ENCODE peak calls at places on chromosomes 1 and 21, in six cellular contexts. One of them, this sample, is unnamed.

GRCh38 chr1:103129255-103129654 is 20.9 kb upstream of the COL11A1 start:
- DNase-seq in body of pancreas: no peak
- DNase-seq in HFFc6: peak; percentile 88
- DNase-seq in fibroblast of the aortic adventitia: peak; percentile 2
- DNase-seq in choroid plexus epithelial cell: peak; percentile 79
- DNase-seq in heart left ventricle: no peak
- DNase-seq in this sample: no peak

GRCh38 chr1:94463765-94464330 is 45.7 kb downstream of the ABCD3 start:
- DNase-seq in body of pancreas: peak; percentile 37
- DNase-seq in HFFc6: peak; percentile 59
- DNase-seq in fibroblast of the aortic adventitia: peak; percentile 79
- DNase-seq in choroid plexus epithelial cell: peak; percentile 85
- DNase-seq in heart left ventricle: no peak
- DNase-seq in this sample: no peak

GRCh38 chr1:180923024-180923841 is 10.5 kb downstream of the KIAA1614 start:
- DNase-seq in body of pancreas: no peak
- DNase-seq in HFFc6: no peak
- DNase-seq in fibroblast of the aortic adventitia: no peak
- DNase-seq in choroid plexus epithelial cell: peak; percentile 30
- DNase-seq in heart left ventricle: peak; percentile 18
- DNase-seq in this sample: no peak

GRCh38 chr1:238135708-238136107 is 245.0 kb upstream of the ZP4 start:
- DNase-seq in body of pancreas: no peak
- DNase-seq in HFFc6: no peak
- DNase-seq in fibroblast of the aortic adventitia: no peak
- DNase-seq in choroid plexus epithelial cell: no peak
- DNase-seq in heart left ventricle: no peak
- DNase-seq in this sample: no peak

GRCh38 chr1:69455718-69456117 is 112.0 kb upstream of the LRRC7 start:
- DNase-seq in body of pancreas: no peak
- DNase-seq in HFFc6: no peak
- DNase-seq in fibroblast of the aortic adventitia: no peak
- DNase-seq in choroid plexus epithelial cell: no peak
- DNase-seq in heart left ventricle: no peak
- DNase-seq in this sample: no peak

GRCh38 chr1:185610954-185611353 is 123.2 kb upstream of the HMCN1 start:
- DNase-seq in body of pancreas: no peak
- DNase-seq in HFFc6: no peak
- DNase-seq in fibroblast of the aortic adventitia: peak; percentile 8
- DNase-seq in choroid plexus epithelial cell: peak; percentile 5
- DNase-seq in heart left ventricle: no peak
- DNase-seq in this sample: no peak

GRCh38 chr1:61808321-61808720 is 66.0 kb downstream of the PATJ start:
- DNase-seq in body of pancreas: no peak
- DNase-seq in HFFc6: no peak
- DNase-seq in fibroblast of the aortic adventitia: no peak
- DNase-seq in choroid plexus epithelial cell: no peak
- DNase-seq in heart left ventricle: no peak
- DNase-seq in this sample: no peak

GRCh38 chr1:26164036-26164927 is 4.5 kb downstream of the C1orf232 start:
- DNase-seq in body of pancreas: peak; percentile 62
- DNase-seq in HFFc6: no peak
- DNase-seq in fibroblast of the aortic adventitia: no peak
- DNase-seq in choroid plexus epithelial cell: no peak
- DNase-seq in heart left ventricle: peak; percentile 66
- DNase-seq in this sample: peak; percentile 71

GRCh38 chr1:12610305-12610935 is 7.6 kb downstream of the DHRS3 start:
- DNase-seq in body of pancreas: no peak
- DNase-seq in HFFc6: peak; percentile 52
- DNase-seq in fibroblast of the aortic adventitia: peak; percentile 56
- DNase-seq in choroid plexus epithelial cell: no peak
- DNase-seq in heart left ventricle: no peak
- DNase-seq in this sample: no peak

GRCh38 chr21:35503646-35504045 is 454.5 kb upstream of the RUNX1 start:
- DNase-seq in body of pancreas: no peak
- DNase-seq in HFFc6: no peak
- DNase-seq in fibroblast of the aortic adventitia: peak; percentile 50
- DNase-seq in choroid plexus epithelial cell: peak; percentile 66
- DNase-seq in heart left ventricle: peak; percentile 36
- DNase-seq in this sample: no peak

GRCh38 chr1:109806733-109807397 is 43.1 kb upstream of the EPS8L3 start:
- DNase-seq in body of pancreas: no peak
- DNase-seq in HFFc6: no peak
- DNase-seq in fibroblast of the aortic adventitia: no peak
- DNase-seq in choroid plexus epithelial cell: no peak
- DNase-seq in heart left ventricle: no peak
- DNase-seq in this sample: no peak

GRCh38 chr21:38773108-38774061 is 32.3 kb upstream of the ETS2 start:
- DNase-seq in body of pancreas: no peak
- DNase-seq in HFFc6: peak; percentile 97
- DNase-seq in fibroblast of the aortic adventitia: peak; percentile 95
- DNase-seq in choroid plexus epithelial cell: peak; percentile 96
- DNase-seq in heart left ventricle: peak; percentile 52
- DNase-seq in this sample: no peak

GRCh38 chr1:204990059-204990664 is 52.9 kb upstream of the CNTN2 start:
- DNase-seq in body of pancreas: no peak
- DNase-seq in HFFc6: no peak
- DNase-seq in fibroblast of the aortic adventitia: no peak
- DNase-seq in choroid plexus epithelial cell: peak; percentile 38
- DNase-seq in heart left ventricle: no peak
- DNase-seq in this sample: peak; percentile 11

GRCh38 chr1:54309631-54310366 is 96.4 kb downstream of the SSBP3 start:
- DNase-seq in body of pancreas: no peak
- DNase-seq in HFFc6: no peak
- DNase-seq in fibroblast of the aortic adventitia: no peak
- DNase-seq in choroid plexus epithelial cell: no peak
- DNase-seq in heart left ventricle: no peak
- DNase-seq in this sample: no peak

GRCh38 chr1:231338270-231339128 is at the start of gene SPRTN:
- DNase-seq in body of pancreas: no peak
- DNase-seq in HFFc6: no peak
- DNase-seq in fibroblast of the aortic adventitia: peak; percentile 30
- DNase-seq in choroid plexus epithelial cell: peak; percentile 33
- DNase-seq in heart left ventricle: no peak
- DNase-seq in this sample: no peak

GRCh38 chr1:14742181-14742980 is 143.9 kb downstream of the KAZN start:
- DNase-seq in body of pancreas: no peak
- DNase-seq in HFFc6: peak; percentile 85
- DNase-seq in fibroblast of the aortic adventitia: peak; percentile 97
- DNase-seq in choroid plexus epithelial cell: peak; percentile 97
- DNase-seq in heart left ventricle: no peak
- DNase-seq in this sample: no peak

GRCh38 chr1:89953072-89953626 is 41.8 kb upstream of the ZNF326 start:
- DNase-seq in body of pancreas: peak; percentile 30
- DNase-seq in HFFc6: peak; percentile 97
- DNase-seq in fibroblast of the aortic adventitia: peak; percentile 85
- DNase-seq in choroid plexus epithelial cell: peak; percentile 82
- DNase-seq in heart left ventricle: peak; percentile 39
- DNase-seq in this sample: no peak
- TF ChIP-seq CTCF in body of pancreas: peak; percentile 27
- TF ChIP-seq CTCF in HFFc6: peak; percentile 43
- TF ChIP-seq CTCF in fibroblast of the aortic adventitia: no peak
- TF ChIP-seq CTCF in choroid plexus epithelial cell: peak; percentile 46
- TF ChIP-seq CTCF in heart left ventricle: peak; percentile 9
- TF ChIP-seq CTCF in this sample: peak; percentile 15

DNA sequence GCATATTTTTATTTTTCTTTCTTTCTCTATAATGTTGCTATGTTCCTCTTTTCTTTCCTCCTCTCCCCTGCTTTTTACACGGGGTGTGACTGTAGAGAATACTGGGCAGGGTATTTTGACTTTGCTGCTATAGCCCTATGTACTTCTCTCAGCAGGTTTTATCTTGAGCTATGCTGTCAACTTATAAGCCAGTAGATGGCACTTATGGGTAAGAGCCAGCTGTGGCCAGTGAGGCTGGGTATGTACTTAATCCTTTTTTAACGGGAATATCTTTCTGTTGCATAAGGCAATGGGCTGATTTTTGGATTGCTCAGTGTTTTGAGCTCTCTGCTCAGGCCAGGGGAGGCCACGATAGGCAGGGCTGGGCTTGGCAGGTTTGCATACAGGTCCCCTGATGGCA is 99.0 kb downstream of the KCNK2 start:
- DNase-seq in body of pancreas: no peak
- DNase-seq in HFFc6: no peak
- DNase-seq in fibroblast of the aortic adventitia: no peak
- DNase-seq in choroid plexus epithelial cell: peak; percentile 35
- DNase-seq in heart left ventricle: no peak
- DNase-seq in this sample: no peak
- TF ChIP-seq CTCF in body of pancreas: no peak
- TF ChIP-seq CTCF in HFFc6: no peak
- TF ChIP-seq CTCF in fibroblast of the aortic adventitia: no peak
- TF ChIP-seq CTCF in choroid plexus epithelial cell: peak; percentile 27
- TF ChIP-seq CTCF in heart left ventricle: no peak
- TF ChIP-seq CTCF in this sample: no peak

DNA sequence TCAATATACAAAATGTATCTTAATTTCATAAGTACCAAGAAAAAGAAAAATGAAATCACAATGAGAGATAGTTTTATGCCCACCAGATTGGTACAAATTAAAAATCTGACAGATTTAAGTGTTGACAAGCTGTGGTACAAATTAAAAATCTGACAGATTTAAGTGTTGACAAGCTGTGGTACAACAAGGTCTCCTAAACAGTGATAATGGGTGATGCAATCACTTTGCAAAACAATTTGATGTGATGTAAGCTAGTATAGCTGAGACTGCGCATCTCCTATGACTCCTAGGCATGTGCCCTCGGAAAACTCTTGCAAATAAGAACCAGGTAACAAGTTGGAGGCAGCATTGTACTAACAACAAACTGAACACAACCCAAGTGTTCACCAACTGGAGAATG is 100.6 kb downstream of the LPAR3 start:
- DNase-seq in body of pancreas: no peak
- DNase-seq in HFFc6: no peak
- DNase-seq in fibroblast of the aortic adventitia: no peak
- DNase-seq in choroid plexus epithelial cell: no peak
- DNase-seq in heart left ventricle: no peak
- DNase-seq in this sample: no peak
- TF ChIP-seq CTCF in body of pancreas: no peak
- TF ChIP-seq CTCF in HFFc6: no peak
- TF ChIP-seq CTCF in fibroblast of the aortic adventitia: no peak
- TF ChIP-seq CTCF in choroid plexus epithelial cell: no peak
- TF ChIP-seq CTCF in heart left ventricle: no peak
- TF ChIP-seq CTCF in this sample: no peak

GRCh38 chr1:33007190-33008050 is 29.3 kb downstream of the AK2 start:
- DNase-seq in body of pancreas: no peak
- DNase-seq in HFFc6: peak; percentile 90
- DNase-seq in fibroblast of the aortic adventitia: peak; percentile 94
- DNase-seq in choroid plexus epithelial cell: peak; percentile 96
- DNase-seq in heart left ventricle: peak; percentile 50
- DNase-seq in this sample: no peak
- TF ChIP-seq CTCF in body of pancreas: peak; percentile 44
- TF ChIP-seq CTCF in HFFc6: peak; percentile 85
- TF ChIP-seq CTCF in fibroblast of the aortic adventitia: peak; percentile 74
- TF ChIP-seq CTCF in choroid plexus epithelial cell: peak; percentile 82
- TF ChIP-seq CTCF in heart left ventricle: peak; percentile 32
- TF ChIP-seq CTCF in this sample: peak; percentile 61